ENCODE peak calls at places on chromosomes 13 and 19, in nine cellular contexts. One of them, this sample, is unnamed.

GRCh38 chr19:21474671-21475181 is 30.7 kb upstream of the ZNF429 start:
- DNase-seq in DMS53: peak; percentile 94
- DNase-seq in mesenchymal stem cell: peak; percentile 64
- DNase-seq in nephron progenitor cell: peak; percentile 80
- DNase-seq in HFF-Myc: no peak
- DNase-seq in astrocyte: peak; percentile 60
- DNase-seq in stimulated activated CD4-positive, alpha-beta T cell treated with anti-CD3 and anti-CD28 coated beads, Interleukin-12 subunit alpha, Interleukin-12 subunit beta, amount 100 ng/mL, for 48 hours: peak; percentile 86
- DNase-seq in neural progenitor cell: peak; percentile 82
- DNase-seq in stimulated activated CD8-positive, alpha-beta memory T cell treated with anti-CD3 and anti-CD28 coated beads, Interleukin-15, amount 100 ng/mL, for 4 hours: peak; percentile 44
- DNase-seq in this sample: peak; percentile 2

GRCh38 chr13:77040835-77041234 is 13.9 kb upstream of the FBXL3 start:
- DNase-seq in nephron progenitor cell: no peak
- DNase-seq in neural progenitor cell: no peak
- DNase-seq in DMS53: no peak
- DNase-seq in stimulated activated CD8-positive, alpha-beta memory T cell treated with anti-CD3 and anti-CD28 coated beads, Interleukin-15, amount 100 ng/mL, for 4 hours: no peak
- DNase-seq in HFF-Myc: no peak
- DNase-seq in astrocyte: no peak
- DNase-seq in stimulated activated CD4-positive, alpha-beta T cell treated with anti-CD3 and anti-CD28 coated beads, Interleukin-12 subunit alpha, Interleukin-12 subunit beta, amount 100 ng/mL, for 48 hours: no peak
- DNase-seq in mesenchymal stem cell: no peak
- DNase-seq in this sample: no peak

GRCh38 chr13:31859546-31859945 is 120.2 kb downstream of the RXFP2 start:
- DNase-seq in DMS53: peak; percentile 61
- DNase-seq in astrocyte: no peak
- DNase-seq in stimulated activated CD8-positive, alpha-beta memory T cell treated with anti-CD3 and anti-CD28 coated beads, Interleukin-15, amount 100 ng/mL, for 4 hours: no peak
- DNase-seq in neural progenitor cell: no peak
- DNase-seq in nephron progenitor cell: no peak
- DNase-seq in mesenchymal stem cell: no peak
- DNase-seq in stimulated activated CD4-positive, alpha-beta T cell treated with anti-CD3 and anti-CD28 coated beads, Interleukin-12 subunit alpha, Interleukin-12 subunit beta, amount 100 ng/mL, for 48 hours: no peak
- DNase-seq in HFF-Myc: no peak
- DNase-seq in this sample: no peak

GRCh38 chr19:2887391-2887914 is 13.3 kb upstream of the ZNF57 start:
- DNase-seq in HFF-Myc: no peak
- DNase-seq in stimulated activated CD8-positive, alpha-beta memory T cell treated with anti-CD3 and anti-CD28 coated beads, Interleukin-15, amount 100 ng/mL, for 4 hours: no peak
- DNase-seq in mesenchymal stem cell: peak; percentile 64
- DNase-seq in nephron progenitor cell: no peak
- DNase-seq in astrocyte: peak; percentile 32
- DNase-seq in neural progenitor cell: peak; percentile 66
- DNase-seq in DMS53: peak; percentile 79
- DNase-seq in stimulated activated CD4-positive, alpha-beta T cell treated with anti-CD3 and anti-CD28 coated beads, Interleukin-12 subunit alpha, Interleukin-12 subunit beta, amount 100 ng/mL, for 48 hours: no peak
- DNase-seq in this sample: peak; percentile 27

GRCh38 chr13:22517544-22517943 is 663.2 kb upstream of the SGCG start:
- DNase-seq in stimulated activated CD4-positive, alpha-beta T cell treated with anti-CD3 and anti-CD28 coated beads, Interleukin-12 subunit alpha, Interleukin-12 subunit beta, amount 100 ng/mL, for 48 hours: no peak
- DNase-seq in HFF-Myc: no peak
- DNase-seq in stimulated activated CD8-positive, alpha-beta memory T cell treated with anti-CD3 and anti-CD28 coated beads, Interleukin-15, amount 100 ng/mL, for 4 hours: no peak
- DNase-seq in neural progenitor cell: peak; percentile 28
- DNase-seq in astrocyte: no peak
- DNase-seq in mesenchymal stem cell: peak; percentile 17
- DNase-seq in DMS53: peak; percentile 94
- DNase-seq in nephron progenitor cell: no peak
- DNase-seq in this sample: no peak

GRCh38 chr19:3029070-3029923 is at the start of gene TLE2:
- DNase-seq in mesenchymal stem cell: no peak
- DNase-seq in stimulated activated CD8-positive, alpha-beta memory T cell treated with anti-CD3 and anti-CD28 coated beads, Interleukin-15, amount 100 ng/mL, for 4 hours: no peak
- DNase-seq in astrocyte: no peak
- DNase-seq in neural progenitor cell: peak; percentile 31
- DNase-seq in nephron progenitor cell: no peak
- DNase-seq in DMS53: peak; percentile 21
- DNase-seq in stimulated activated CD4-positive, alpha-beta T cell treated with anti-CD3 and anti-CD28 coated beads, Interleukin-12 subunit alpha, Interleukin-12 subunit beta, amount 100 ng/mL, for 48 hours: no peak
- DNase-seq in HFF-Myc: no peak
- DNase-seq in this sample: no peak

GRCh38 chr19:5115771-5116202 is 146.9 kb downstream of the KDM4B start:
- DNase-seq in stimulated activated CD4-positive, alpha-beta T cell treated with anti-CD3 and anti-CD28 coated beads, Interleukin-12 subunit alpha, Interleukin-12 subunit beta, amount 100 ng/mL, for 48 hours: no peak
- DNase-seq in stimulated activated CD8-positive, alpha-beta memory T cell treated with anti-CD3 and anti-CD28 coated beads, Interleukin-15, amount 100 ng/mL, for 4 hours: no peak
- DNase-seq in DMS53: no peak
- DNase-seq in astrocyte: peak; percentile 74
- DNase-seq in mesenchymal stem cell: peak; percentile 63
- DNase-seq in HFF-Myc: no peak
- DNase-seq in nephron progenitor cell: no peak
- DNase-seq in neural progenitor cell: no peak
- DNase-seq in this sample: no peak

GRCh38 chr19:19606021-19606420 is 12.5 kb downstream of the PBX4 start:
- DNase-seq in stimulated activated CD8-positive, alpha-beta memory T cell treated with anti-CD3 and anti-CD28 coated beads, Interleukin-15, amount 100 ng/mL, for 4 hours: peak; percentile 20
- DNase-seq in neural progenitor cell: no peak
- DNase-seq in DMS53: peak; percentile 59
- DNase-seq in nephron progenitor cell: no peak
- DNase-seq in mesenchymal stem cell: no peak
- DNase-seq in stimulated activated CD4-positive, alpha-beta T cell treated with anti-CD3 and anti-CD28 coated beads, Interleukin-12 subunit alpha, Interleukin-12 subunit beta, amount 100 ng/mL, for 48 hours: no peak
- DNase-seq in HFF-Myc: no peak
- DNase-seq in astrocyte: peak; percentile 20
- DNase-seq in this sample: no peak

GRCh38 chr19:2034729-2035589 is 16.1 kb downstream of the MKNK2 start:
- DNase-seq in stimulated activated CD8-positive, alpha-beta memory T cell treated with anti-CD3 and anti-CD28 coated beads, Interleukin-15, amount 100 ng/mL, for 4 hours: no peak
- DNase-seq in mesenchymal stem cell: peak; percentile 28
- DNase-seq in neural progenitor cell: peak; percentile 71
- DNase-seq in HFF-Myc: no peak
- DNase-seq in astrocyte: no peak
- DNase-seq in stimulated activated CD4-positive, alpha-beta T cell treated with anti-CD3 and anti-CD28 coated beads, Interleukin-12 subunit alpha, Interleukin-12 subunit beta, amount 100 ng/mL, for 48 hours: peak; percentile 67
- DNase-seq in DMS53: peak; percentile 58
- DNase-seq in nephron progenitor cell: peak; percentile 53
- DNase-seq in this sample: no peak

GRCh38 chr13:97434417-97435296 is 688 bp downstream of the RAP2A start:
- DNase-seq in nephron progenitor cell: peak; percentile 68
- DNase-seq in stimulated activated CD8-positive, alpha-beta memory T cell treated with anti-CD3 and anti-CD28 coated beads, Interleukin-15, amount 100 ng/mL, for 4 hours: no peak
- DNase-seq in HFF-Myc: no peak
- DNase-seq in DMS53: peak; percentile 45
- DNase-seq in astrocyte: peak; percentile 21
- DNase-seq in stimulated activated CD4-positive, alpha-beta T cell treated with anti-CD3 and anti-CD28 coated beads, Interleukin-12 subunit alpha, Interleukin-12 subunit beta, amount 100 ng/mL, for 48 hours: peak; percentile 9
- DNase-seq in neural progenitor cell: no peak
- DNase-seq in mesenchymal stem cell: peak; percentile 51
- DNase-seq in this sample: no peak

GRCh38 chr19:41870401-41870873 is 6.6 kb upstream of the CD79A start:
- DNase-seq in astrocyte: peak; percentile 70
- DNase-seq in neural progenitor cell: no peak
- DNase-seq in HFF-Myc: no peak
- DNase-seq in DMS53: peak; percentile 56
- DNase-seq in stimulated activated CD8-positive, alpha-beta memory T cell treated with anti-CD3 and anti-CD28 coated beads, Interleukin-15, amount 100 ng/mL, for 4 hours: no peak
- DNase-seq in nephron progenitor cell: no peak
- DNase-seq in stimulated activated CD4-positive, alpha-beta T cell treated with anti-CD3 and anti-CD28 coated beads, Interleukin-12 subunit alpha, Interleukin-12 subunit beta, amount 100 ng/mL, for 48 hours: no peak
- DNase-seq in mesenchymal stem cell: peak; percentile 22
- DNase-seq in this sample: no peak

GRCh38 chr19:53057904-53058579 is 13.5 kb downstream of the ERVV-2 start:
- DNase-seq in nephron progenitor cell: peak; percentile 54
- DNase-seq in DMS53: peak; percentile 92
- DNase-seq in stimulated activated CD8-positive, alpha-beta memory T cell treated with anti-CD3 and anti-CD28 coated beads, Interleukin-15, amount 100 ng/mL, for 4 hours: no peak
- DNase-seq in astrocyte: no peak
- DNase-seq in HFF-Myc: no peak
- DNase-seq in stimulated activated CD4-positive, alpha-beta T cell treated with anti-CD3 and anti-CD28 coated beads, Interleukin-12 subunit alpha, Interleukin-12 subunit beta, amount 100 ng/mL, for 48 hours: no peak
- DNase-seq in neural progenitor cell: peak; percentile 66
- DNase-seq in mesenchymal stem cell: no peak
- DNase-seq in this sample: no peak

GRCh38 chr13:86020350-86021002 is 221.3 kb upstream of the SLITRK6 start:
- DNase-seq in DMS53: no peak
- DNase-seq in astrocyte: peak; percentile 65
- DNase-seq in stimulated activated CD4-positive, alpha-beta T cell treated with anti-CD3 and anti-CD28 coated beads, Interleukin-12 subunit alpha, Interleukin-12 subunit beta, amount 100 ng/mL, for 48 hours: no peak
- DNase-seq in mesenchymal stem cell: peak; percentile 76
- DNase-seq in nephron progenitor cell: no peak
- DNase-seq in stimulated activated CD8-positive, alpha-beta memory T cell treated with anti-CD3 and anti-CD28 coated beads, Interleukin-15, amount 100 ng/mL, for 4 hours: no peak
- DNase-seq in neural progenitor cell: no peak
- DNase-seq in HFF-Myc: no peak
- DNase-seq in this sample: peak; percentile 10

GRCh38 chr19:40686882-40687524 is 3.4 kb downstream of the NUMBL start:
- DNase-seq in DMS53: no peak
- DNase-seq in neural progenitor cell: no peak
- DNase-seq in stimulated activated CD4-positive, alpha-beta T cell treated with anti-CD3 and anti-CD28 coated beads, Interleukin-12 subunit alpha, Interleukin-12 subunit beta, amount 100 ng/mL, for 48 hours: no peak
- DNase-seq in nephron progenitor cell: no peak
- DNase-seq in HFF-Myc: no peak
- DNase-seq in mesenchymal stem cell: no peak
- DNase-seq in stimulated activated CD8-positive, alpha-beta memory T cell treated with anti-CD3 and anti-CD28 coated beads, Interleukin-15, amount 100 ng/mL, for 4 hours: no peak
- DNase-seq in astrocyte: no peak
- DNase-seq in this sample: no peak

GRCh38 chr13:53941588-53942190 is 913.1 kb downstream of the OLFM4 start:
- DNase-seq in stimulated activated CD8-positive, alpha-beta memory T cell treated with anti-CD3 and anti-CD28 coated beads, Interleukin-15, amount 100 ng/mL, for 4 hours: no peak
- DNase-seq in DMS53: no peak
- DNase-seq in stimulated activated CD4-positive, alpha-beta T cell treated with anti-CD3 and anti-CD28 coated beads, Interleukin-12 subunit alpha, Interleukin-12 subunit beta, amount 100 ng/mL, for 48 hours: no peak
- DNase-seq in astrocyte: no peak
- DNase-seq in neural progenitor cell: no peak
- DNase-seq in mesenchymal stem cell: no peak
- DNase-seq in HFF-Myc: no peak
- DNase-seq in nephron progenitor cell: no peak
- DNase-seq in this sample: no peak